ENCODE peak calls at places on chromosomes 4 and X, in ten cellular contexts. J is EL; L is posterior cingulate gyrus; S is KBM-7; O is amniotic stem cell; H is activated T-cell treated with anti-CD3 and anti-CD28 coated beads, Interleukin-2, amount 50 U/mL, for 72 hours; U is ureter; W is BJ; K is NCI-H2081; N is activated CD4-positive, alpha-beta T cell treated with anti-CD3 and anti-CD28 coated beads, Interleukin-2, amount 50 U/mL, for 4 hours. G is an unnamed sample.
A peak's percentile ranks its signal among the peaks of the same experiment; 100 is the strongest.

GRCh38 chr4:97720869-97721432 is 422.3 kb downstream of the STPG2 start:
- DNase-seq in J (no peak), L (no peak), S (peak; percentile 4), O (no peak), H (no peak), U (no peak), W (no peak), K (peak; percentile 19), N (no peak), G (no peak)

GRCh38 chrX:106726485-106727437 is at the start of gene RNF128:
- DNase-seq in J (peak; percentile 25), L (peak; percentile 95), S (no peak), O (no peak), H (peak; percentile 33), U (peak; percentile 50), W (no peak), K (peak; percentile 89), N (no peak), G (no peak)

GRCh38 chr4:48047421-48047844 is 30.9 kb downstream of the NIPAL1 start:
- DNase-seq in J (no peak), L (no peak), S (peak; percentile 79), O (no peak), H (peak; percentile 82), U (no peak), W (no peak), K (no peak), N (peak; percentile 59), G (no peak)

GRCh38 chrX:140762061-140762460 is 52.5 kb downstream of the LINC00632 start:
- DNase-seq in J (peak; percentile 44), L (no peak), S (peak; percentile 69), O (peak; percentile 21), H (peak; percentile 31), U (peak; percentile 46), W (no peak), K (no peak), N (no peak), G (peak; percentile 36)

GRCh38 chrX:9486786-9487185 is 21.9 kb downstream of the TBL1X start:
- DNase-seq in J (no peak), L (no peak), S (no peak), O (no peak), H (no peak), U (no peak), W (no peak), K (no peak), N (no peak), G (no peak)

GRCh38 chr4:83389756-83390505 is 55.3 kb upstream of the HPSE start:
- DNase-seq in J (no peak), L (no peak), S (no peak), O (no peak), H (no peak), U (no peak), W (no peak), K (no peak), N (no peak), G (no peak)

GRCh38 chr4:42654606-42655005 is 2.3 kb downstream of the ATP8A1 start:
- DNase-seq in J (peak; percentile 40), L (no peak), S (peak; percentile 28), O (no peak), H (peak; percentile 41), U (no peak), W (peak; percentile 4), K (no peak), N (no peak), G (peak; percentile 35)

GRCh38 chr4:144647095-144647959 is 1.4 kb downstream of the HHIP start:
- DNase-seq in J (peak; percentile 38), L (no peak), S (peak; percentile 42), O (no peak), H (peak; percentile 19), U (no peak), W (no peak), K (no peak), N (no peak), G (no peak)

GRCh38 chrX:150757371-150757770 is 64.2 kb downstream of the MTMR1 start:
- DNase-seq in J (no peak), L (no peak), S (no peak), O (no peak), H (no peak), U (no peak), W (no peak), K (no peak), N (no peak), G (no peak)

GRCh38 chr4:180057891-180058643 is 2185.1 kb upstream of the TENM3 start:
- DNase-seq in J (no peak), L (peak; percentile 87), S (peak; percentile 55), O (no peak), H (peak; percentile 5), U (peak; percentile 44), W (no peak), K (peak; percentile 49), N (no peak), G (no peak)

GRCh38 chr4:141609243-141609642 is 27.1 kb upstream of the IL15 start:
- DNase-seq in J (no peak), L (no peak), S (no peak), O (no peak), H (no peak), U (no peak), W (no peak), K (no peak), N (no peak), G (no peak)

GRCh38 chrX:9349572-9350259 is 115.1 kb upstream of the TBL1X start:
- DNase-seq in J (peak; percentile 61), L (no peak), S (no peak), O (no peak), H (no peak), U (no peak), W (no peak), K (no peak), N (no peak), G (no peak)

GRCh38 chrX:10507181-10507580 is 113.2 kb downstream of the MID1 start:
- DNase-seq in J (peak; percentile 13), L (no peak), S (no peak), O (no peak), H (no peak), U (no peak), W (no peak), K (no peak), N (no peak), G (no peak)

GRCh38 chr4:88765729-88766128 is 68.1 kb upstream of the NAP1L5 start:
- DNase-seq in J (peak; percentile 87), L (peak; percentile 57), S (no peak), O (peak; percentile 23), H (no peak), U (no peak), W (peak; percentile 45), K (no peak), N (no peak), G (peak; percentile 66)

GRCh38 chr4:14180166-14180565 is 552.6 kb upstream of the BOD1L1 start:
- DNase-seq in J (no peak), L (no peak), S (no peak), O (no peak), H (no peak), U (no peak), W (no peak), K (no peak), N (no peak), G (no peak)

GRCh38 chr4:151012836-151013235 is 2.2 kb downstream of the LRBA start:
- DNase-seq in J (peak; percentile 6), L (no peak), S (peak; percentile 20), O (no peak), H (peak; percentile 18), U (no peak), W (no peak), K (no peak), N (no peak), G (no peak)

GRCh38 chr4:123412700-123413512 is 16.3 kb downstream of the SPRY1 start:
- DNase-seq in J (no peak), L (no peak), S (no peak), O (no peak), H (no peak), U (no peak), W (no peak), K (no peak), N (no peak), G (no peak)

G was measured in left cardiac atrium.